ENCODE peak calls at places on chromosomes 4 and X, in six cellular contexts. V is tibial nerve; G is cardiac muscle cell; X is right atrium auricular region; I is CD8-positive, alpha-beta memory T cell; P is left ventricle myocardium inferior. N is an unnamed sample.

GRCh38 chr4:40462326-40462725 is 127.2 kb downstream of the CHRNA9 start:
- DNase-seq in V (no peak), G (no peak), X (no peak), I (no peak), P (no peak), N (no peak)

GRCh38 chr4:54541426-54542118 is 116.2 kb upstream of the KIT start:
- DNase-seq in V (no peak), G (peak), X (no peak), I (no peak), P (no peak), N (no peak)

GRCh38 chr4:2075171-2075986 is 16.3 kb downstream of the NAT8L start:
- DNase-seq in V (no peak), G (no peak), X (no peak), I (no peak), P (no peak), N (no peak)

GRCh38 chr4:88672987-88673386 is 24.6 kb downstream of the NAP1L5 start:
- DNase-seq in V (no peak), G (peak), X (no peak), I (no peak), P (no peak), N (no peak)

GRCh38 chr4:184475096-184475461 is 729 bp upstream of the IRF2 start:
- DNase-seq in V (peak), G (peak), X (peak), I (peak), P (peak), N (peak)

GRCh38 chr4:99635601-99636000 is 22.0 kb downstream of the C4orf54 start:
- DNase-seq in V (no peak), G (no peak), X (no peak), I (no peak), P (no peak), N (no peak)

GRCh38 chrX:150060406-150060805 is 122.1 kb upstream of the EOLA2 start:
- DNase-seq in V (no peak), G (no peak), X (no peak), I (no peak), P (no peak), N (no peak)

GRCh38 chr4:115113382-115114106 is at the start of gene NDST4:
- DNase-seq in V (peak), G (peak), X (no peak), I (no peak), P (no peak), N (no peak)

GRCh38 chr4:3135155-3136011 is 60.9 kb downstream of the HTT start:
- DNase-seq in V (no peak), G (peak), X (no peak), I (no peak), P (no peak), N (no peak)

GRCh38 chr4:120144634-120145033 is 78.0 kb upstream of the MAD2L1 start:
- DNase-seq in V (no peak), G (no peak), X (no peak), I (no peak), P (no peak), N (no peak)

GRCh38 chr4:129614581-129614980 is 518.6 kb downstream of the C4orf33 start:
- DNase-seq in V (no peak), G (no peak), X (no peak), I (no peak), P (no peak), N (no peak)

GRCh38 chrX:22433292-22434070 is 160.8 kb downstream of the CBLL2 start:
- DNase-seq in V (no peak), G (no peak), X (no peak), I (no peak), P (peak), N (no peak)

GRCh38 chrX:40146471-40147398 is 49.0 kb upstream of the BCOR start:
- DNase-seq in V (no peak), G (peak), X (no peak), I (no peak), P (no peak), N (peak)

GRCh38 chr4:154858166-154858565 is 77.1 kb downstream of the RBM46 start:
- DNase-seq in V (no peak), G (no peak), X (no peak), I (no peak), P (no peak), N (no peak)

GRCh38 chr4:170030121-170030520 is 3.9 kb upstream of the MFAP3L start:
- DNase-seq in V (no peak), G (no peak), X (no peak), I (no peak), P (no peak), N (no peak)

GRCh38 chr4:94690851-94691254 is 66.9 kb upstream of the BMPR1B start:
- DNase-seq in V (no peak), G (no peak), X (no peak), I (no peak), P (no peak), N (no peak)

GRCh38 chr4:5711479-5712184 is 631 bp downstream of the EVC start:
- DNase-seq in V (no peak), G (peak), X (no peak), I (no peak), P (peak), N (peak)

GRCh38 chr4:7936963-7937362 is 2.7 kb downstream of the AFAP1 start:
- DNase-seq in V (no peak), G (peak), X (no peak), I (no peak), P (no peak), N (no peak)

GRCh38 chr4:72582853-72583252 is 13.8 kb upstream of the ADAMTS3 start:
- DNase-seq in V (no peak), G (no peak), X (no peak), I (no peak), P (no peak), N (no peak)

GRCh38 chrX:47266643-47267042 is 33.8 kb downstream of the USP11 start:
- DNase-seq in V (no peak), G (no peak), X (no peak), I (no peak), P (no peak), N (no peak)

GRCh38 chr4:69689530-69690111 is 36.6 kb upstream of the UGT2A1 start:
- DNase-seq in V (peak), G (peak), X (no peak), I (no peak), P (no peak), N (no peak)

GRCh38 chr4:187060551-187060950 is 336.9 kb upstream of the FAT1 start:
- DNase-seq in V (no peak), G (no peak), X (no peak), I (no peak), P (no peak), N (no peak)

GRCh38 chr4:16264798-16265197 is 38.5 kb upstream of the TAPT1 start:
- DNase-seq in V (peak), G (peak), X (no peak), I (no peak), P (no peak), N (no peak)

GRCh38 chr4:139603576-139604387 is 47.8 kb upstream of the SETD7 start:
- DNase-seq in V (peak), G (peak), X (no peak), I (peak), P (no peak), N (no peak)

GRCh38 chr4:52825311-52826090 is 36.6 kb upstream of the RASL11B start:
- DNase-seq in V (no peak), G (no peak), X (no peak), I (no peak), P (no peak), N (no peak)

GRCh38 chr4:22030321-22030720 is 81.7 kb upstream of the KCNIP4 start:
- DNase-seq in V (no peak), G (no peak), X (no peak), I (no peak), P (no peak), N (no peak)

GRCh38 chrX:101478366-101478765 is 6.9 kb upstream of the ARMCX4 start:
- DNase-seq in V (no peak), G (peak), X (no peak), I (no peak), P (no peak), N (no peak)

GRCh38 chr4:97582890-97583289 is 560.4 kb downstream of the STPG2 start:
- DNase-seq in V (no peak), G (peak), X (no peak), I (no peak), P (no peak), N (no peak)

GRCh38 chr4:188783606-188784157 is 644.4 kb downstream of the TRIML1 start:
- DNase-seq in V (no peak), G (no peak), X (no peak), I (no peak), P (no peak), N (no peak)

GRCh38 chr4:4914059-4914820 is 54.8 kb downstream of the MSX1 start:
- DNase-seq in V (peak), G (peak), X (no peak), I (no peak), P (no peak), N (no peak)

GRCh38 chrX:113305496-113305895 is 464.9 kb upstream of the AMOT start:
- DNase-seq in V (no peak), G (no peak), X (no peak), I (no peak), P (no peak), N (no peak)

GRCh38 chr4:69601065-69601464 is 38.4 kb downstream of the UGT2A2 start:
- DNase-seq in V (no peak), G (no peak), X (no peak), I (no peak), P (no peak), N (no peak)

GRCh38 chr4:52874948-52875347 is 12.8 kb downstream of the RASL11B start:
- DNase-seq in V (no peak), G (no peak), X (no peak), I (no peak), P (no peak), N (no peak)

GRCh38 chrX:87376896-87377295 is 140.7 kb upstream of the KLHL4 start:
- DNase-seq in V (no peak), G (no peak), X (no peak), I (no peak), P (no peak), N (no peak)

GRCh38 chr4:52712991-52713275 is 38.3 kb downstream of the ERVMER34-1 start:
- DNase-seq in V (peak), G (no peak), X (no peak), I (no peak), P (no peak), N (no peak)

GRCh38 chrX:67543818-67544217 is at the start of gene AR:
- DNase-seq in V (peak), G (peak), X (peak), I (no peak), P (peak), N (peak)

GRCh38 chrX:67545772-67546495 is 2.1 kb downstream of the AR start:
- DNase-seq in V (no peak), G (no peak), X (no peak), I (no peak), P (peak), N (peak)

GRCh38 chrX:67546496-67547423 is 2.9 kb downstream of the AR start:
- DNase-seq in V (no peak), G (no peak), X (no peak), I (no peak), P (no peak), N (no peak)

GRCh38 chrX:67544871-67545771 is 1.3 kb downstream of the AR start:
- DNase-seq in V (no peak), G (peak), X (no peak), I (no peak), P (peak), N (peak)

GRCh38 chrX:67544281-67544680 is 460 bp downstream of the AR start:
- DNase-seq in V (no peak), G (no peak), X (no peak), I (no peak), P (peak), N (peak)
- H3K4me3 ChIP-seq in V (peak), G (peak), X (peak), I (no peak), P (peak), N (peak)

DNA sequence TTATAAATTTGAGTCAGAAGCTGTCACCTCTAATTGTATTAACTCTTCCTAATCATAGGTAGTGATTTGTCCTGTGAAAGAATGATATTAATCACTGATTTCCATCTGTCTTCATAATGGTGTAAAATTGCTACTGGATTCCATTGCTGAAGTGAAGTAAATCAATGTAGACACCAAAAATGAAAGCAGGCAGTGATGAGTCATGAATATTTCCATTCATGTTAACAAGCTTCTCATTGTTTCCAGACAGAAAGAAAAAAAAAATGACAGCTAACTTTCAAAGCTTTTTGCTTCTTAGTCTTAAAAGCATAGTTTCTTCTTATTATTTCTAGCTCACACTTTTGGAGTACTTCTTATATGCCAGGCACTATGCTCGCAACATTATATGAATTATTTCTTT is 21.5 kb downstream of the FAM114A1 start:
- DNase-seq in V (no peak), G (peak), X (no peak), I (no peak), P (no peak), N (no peak)
- H3K27ac ChIP-seq in V (peak), G (no peak), X (peak), I (no peak), P (peak), N (no peak)

GRCh38 chrX:56728321-56728720 is 722 bp upstream of the NBDY start:
- DNase-seq in V (no peak), G (peak), X (no peak), I (no peak), P (no peak), N (no peak)
- H3K4me3 ChIP-seq in V (no peak), G (peak), X (no peak), I (no peak), P (peak), N (peak)

GRCh38 chr4:122903766-122904165 is 18.6 kb downstream of the NUDT6 start:
- DNase-seq in V (no peak), G (no peak), X (no peak), I (no peak), P (no peak), N (no peak)
- H3K27ac ChIP-seq in V (no peak), G (no peak), X (no peak), I (no peak), P (no peak), N (no peak)

DNA sequence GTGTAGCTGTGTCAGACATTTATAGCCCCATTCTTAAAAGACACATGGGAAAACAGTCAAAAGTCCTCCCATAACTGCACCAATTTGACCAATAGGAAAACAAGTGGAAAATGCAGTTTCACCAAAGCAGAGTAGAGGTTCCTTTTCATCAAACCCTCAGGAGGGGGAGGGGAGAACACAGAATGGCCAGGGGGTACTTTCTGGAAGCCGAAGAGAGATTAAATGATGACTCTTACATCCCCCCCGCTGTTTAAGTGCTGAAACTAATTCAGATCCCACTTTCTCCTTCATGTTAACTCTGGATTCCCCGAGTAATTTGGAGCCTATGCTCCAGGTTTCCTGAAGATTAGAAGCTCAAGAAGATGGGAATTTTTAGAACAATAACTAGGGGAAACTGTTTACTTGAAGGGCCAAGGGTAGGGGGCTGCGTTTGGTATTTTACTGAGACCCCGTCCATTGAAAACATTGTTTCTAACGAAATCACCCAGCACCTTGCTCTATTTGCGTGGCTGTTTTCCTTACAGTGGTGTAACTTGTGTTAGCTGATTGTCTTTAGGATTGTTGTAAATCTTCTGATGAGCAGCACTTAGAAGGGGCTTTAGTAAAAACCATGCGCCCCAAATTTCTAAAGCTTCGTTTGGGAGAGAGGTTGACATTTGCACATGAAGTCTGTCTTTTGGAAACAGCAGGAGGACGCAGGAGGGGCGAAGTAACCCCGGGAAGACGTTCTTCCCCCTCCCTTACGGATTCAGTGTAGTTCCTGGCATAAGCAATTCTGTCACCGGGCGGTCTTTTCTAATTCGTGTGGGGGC is 2.2 kb upstream of the LEF1 start:
- DNase-seq in V (no peak), G (no peak), X (no peak), I (no peak), P (no peak), N (no peak)
- H3K4me3 ChIP-seq in V (peak), G (no peak), X (no peak), I (peak), P (no peak), N (no peak)

DNA sequence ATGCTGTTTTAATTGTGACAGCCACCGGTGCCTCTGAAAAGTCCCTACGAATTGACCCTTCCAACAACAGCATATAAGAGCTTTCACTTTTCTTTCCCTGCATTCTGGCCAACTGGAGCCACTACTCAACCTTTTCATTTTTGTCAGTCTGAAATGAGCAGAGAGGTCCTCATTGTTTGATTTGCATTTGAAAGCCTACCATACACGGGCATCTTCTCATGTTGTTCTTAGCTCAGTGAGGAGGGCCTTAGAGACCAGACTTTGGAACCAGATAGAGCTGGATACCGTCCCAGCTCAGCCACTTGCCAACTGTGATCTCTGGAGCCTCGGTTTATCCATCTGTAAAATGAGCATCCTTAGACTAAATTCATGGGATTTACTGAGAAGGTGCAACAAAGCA is 16.9 kb upstream of the TMSB4X start:
- DNase-seq in V (no peak), G (no peak), X (no peak), I (no peak), P (no peak), N (no peak)
- H3K27ac ChIP-seq in V (no peak), G (no peak), X (no peak), I (peak), P (peak), N (no peak)

N was measured in lower lobe of right lung.